ENCODE peak calls at places on chromosomes 5 and 9, in nine cellular contexts. One of them, this sample, is unnamed.

GRCh38 chr5:150593996-150594395 is 46.5 kb upstream of the SYNPO start:
- DNase-seq in esophagus squamous epithelium: no peak
- DNase-seq in ovary: peak; percentile 43
- DNase-seq in breast epithelium: no peak
- DNase-seq in heart left ventricle: no peak
- DNase-seq in endothelial cell of umbilical vein: no peak
- DNase-seq in IMR-90: no peak
- DNase-seq in testis: no peak
- DNase-seq in Peyer's patch: peak; percentile 44
- DNase-seq in this sample: no peak

GRCh38 chr9:131951155-131951554 is 128.5 kb downstream of the MED27 start:
- DNase-seq in testis: no peak
- DNase-seq in ovary: no peak
- DNase-seq in esophagus squamous epithelium: no peak
- DNase-seq in endothelial cell of umbilical vein: no peak
- DNase-seq in heart left ventricle: no peak
- DNase-seq in breast epithelium: no peak
- DNase-seq in Peyer's patch: no peak
- DNase-seq in IMR-90: no peak
- DNase-seq in this sample: no peak

GRCh38 chr5:146607663-146608315 is 91.8 kb upstream of the GPR151 start:
- DNase-seq in esophagus squamous epithelium: no peak
- DNase-seq in endothelial cell of umbilical vein: no peak
- DNase-seq in IMR-90: no peak
- DNase-seq in Peyer's patch: no peak
- DNase-seq in breast epithelium: no peak
- DNase-seq in heart left ventricle: no peak
- DNase-seq in testis: no peak
- DNase-seq in ovary: no peak
- DNase-seq in this sample: no peak

GRCh38 chr5:88236866-88237642 is 31.6 kb downstream of the TMEM161B start:
- DNase-seq in breast epithelium: no peak
- DNase-seq in IMR-90: peak; percentile 58
- DNase-seq in Peyer's patch: no peak
- DNase-seq in testis: no peak
- DNase-seq in esophagus squamous epithelium: no peak
- DNase-seq in ovary: no peak
- DNase-seq in endothelial cell of umbilical vein: no peak
- DNase-seq in heart left ventricle: no peak
- DNase-seq in this sample: no peak

GRCh38 chr5:116724971-116725370 is 150.3 kb upstream of the SEMA6A start:
- DNase-seq in heart left ventricle: no peak
- DNase-seq in esophagus squamous epithelium: no peak
- DNase-seq in ovary: no peak
- DNase-seq in endothelial cell of umbilical vein: no peak
- DNase-seq in Peyer's patch: no peak
- DNase-seq in IMR-90: no peak
- DNase-seq in testis: no peak
- DNase-seq in breast epithelium: no peak
- DNase-seq in this sample: no peak

GRCh38 chr5:162852145-162852544 is 585.2 kb upstream of the CCNG1 start:
- DNase-seq in endothelial cell of umbilical vein: no peak
- DNase-seq in esophagus squamous epithelium: no peak
- DNase-seq in IMR-90: no peak
- DNase-seq in ovary: no peak
- DNase-seq in breast epithelium: no peak
- DNase-seq in testis: no peak
- DNase-seq in Peyer's patch: no peak
- DNase-seq in heart left ventricle: no peak
- DNase-seq in this sample: no peak

GRCh38 chr5:96388186-96388585 is 44.9 kb downstream of the PCSK1 start:
- DNase-seq in esophagus squamous epithelium: no peak
- DNase-seq in testis: no peak
- DNase-seq in IMR-90: peak; percentile 42
- DNase-seq in Peyer's patch: no peak
- DNase-seq in endothelial cell of umbilical vein: no peak
- DNase-seq in ovary: no peak
- DNase-seq in heart left ventricle: no peak
- DNase-seq in breast epithelium: no peak
- DNase-seq in this sample: no peak

GRCh38 chr9:69054989-69055388 is 19.4 kb downstream of the FXN start:
- DNase-seq in ovary: no peak
- DNase-seq in testis: no peak
- DNase-seq in IMR-90: no peak
- DNase-seq in Peyer's patch: no peak
- DNase-seq in breast epithelium: no peak
- DNase-seq in heart left ventricle: no peak
- DNase-seq in esophagus squamous epithelium: no peak
- DNase-seq in endothelial cell of umbilical vein: no peak
- DNase-seq in this sample: no peak

GRCh38 chr9:135524130-135524861 is 3.1 kb downstream of the LCN1 start:
- DNase-seq in IMR-90: no peak
- DNase-seq in heart left ventricle: no peak
- DNase-seq in testis: no peak
- DNase-seq in endothelial cell of umbilical vein: no peak
- DNase-seq in ovary: no peak
- DNase-seq in breast epithelium: peak; percentile 43
- DNase-seq in Peyer's patch: no peak
- DNase-seq in esophagus squamous epithelium: no peak
- DNase-seq in this sample: no peak

GRCh38 chr9:129336130-129336528 is 158.1 kb upstream of the IER5L start:
- DNase-seq in esophagus squamous epithelium: no peak
- DNase-seq in ovary: no peak
- DNase-seq in breast epithelium: no peak
- DNase-seq in endothelial cell of umbilical vein: no peak
- DNase-seq in testis: no peak
- DNase-seq in heart left ventricle: no peak
- DNase-seq in Peyer's patch: no peak
- DNase-seq in IMR-90: peak; percentile 46
- DNase-seq in this sample: no peak

GRCh38 chr9:89662718-89663246 is 58.0 kb downstream of the GADD45G start:
- DNase-seq in heart left ventricle: no peak
- DNase-seq in esophagus squamous epithelium: no peak
- DNase-seq in Peyer's patch: peak; percentile 48
- DNase-seq in ovary: no peak
- DNase-seq in endothelial cell of umbilical vein: no peak
- DNase-seq in breast epithelium: no peak
- DNase-seq in testis: no peak
- DNase-seq in IMR-90: no peak
- DNase-seq in this sample: no peak

GRCh38 chr9:89661391-89661949 is 56.7 kb downstream of the GADD45G start:
- DNase-seq in heart left ventricle: no peak
- DNase-seq in testis: peak; percentile 61
- DNase-seq in endothelial cell of umbilical vein: no peak
- DNase-seq in breast epithelium: no peak
- DNase-seq in ovary: no peak
- DNase-seq in Peyer's patch: peak; percentile 66
- DNase-seq in esophagus squamous epithelium: no peak
- DNase-seq in IMR-90: no peak
- DNase-seq in this sample: no peak

GRCh38 chr9:89663264-89663970 is 58.6 kb downstream of the GADD45G start:
- DNase-seq in heart left ventricle: no peak
- DNase-seq in ovary: no peak
- DNase-seq in IMR-90: no peak
- DNase-seq in testis: no peak
- DNase-seq in Peyer's patch: peak; percentile 49
- DNase-seq in breast epithelium: no peak
- DNase-seq in endothelial cell of umbilical vein: no peak
- DNase-seq in esophagus squamous epithelium: no peak
- DNase-seq in this sample: no peak

GRCh38 chr9:89660286-89660685 is 55.5 kb downstream of the GADD45G start:
- DNase-seq in IMR-90: no peak
- DNase-seq in endothelial cell of umbilical vein: no peak
- DNase-seq in ovary: no peak
- DNase-seq in testis: no peak
- DNase-seq in heart left ventricle: no peak
- DNase-seq in Peyer's patch: peak; percentile 32
- DNase-seq in esophagus squamous epithelium: no peak
- DNase-seq in breast epithelium: no peak
- DNase-seq in this sample: no peak

DNA sequence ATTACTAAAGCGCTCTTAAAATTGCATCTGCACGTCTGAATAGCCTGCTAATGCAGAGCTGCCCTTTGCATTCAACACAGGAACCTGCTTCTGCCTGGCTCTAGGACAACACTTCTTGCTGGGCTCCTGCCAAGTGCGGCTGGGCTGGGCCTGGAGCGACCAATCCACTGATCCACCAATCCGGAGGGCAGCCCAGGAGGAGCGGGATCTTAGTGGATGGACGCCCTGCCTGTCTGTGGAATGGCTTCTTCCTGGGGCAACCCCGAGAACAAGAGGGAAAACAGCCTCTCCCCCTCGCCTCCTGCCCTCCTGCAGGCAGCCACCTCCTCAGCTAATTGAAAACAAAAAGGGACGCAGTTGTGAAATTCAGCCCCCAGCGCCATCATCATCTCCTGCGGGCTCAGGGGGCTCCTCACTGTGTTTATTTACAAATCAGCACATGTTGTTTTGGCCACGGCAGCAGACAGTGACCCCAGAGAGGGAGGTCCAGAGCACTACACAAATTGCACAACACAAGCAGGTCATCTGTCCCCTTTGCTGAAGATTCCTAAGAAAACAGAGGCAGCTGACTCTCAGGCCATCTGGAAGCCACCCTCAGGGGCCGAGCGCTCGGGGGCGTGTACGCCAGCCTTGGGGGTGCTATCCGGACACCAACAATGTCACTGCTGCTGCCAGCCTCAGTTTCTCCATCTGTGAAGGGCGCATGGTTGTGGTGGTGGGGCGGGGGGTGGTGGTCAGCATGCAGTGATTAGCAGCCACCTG is 57.3 kb downstream of the GADD45G start:
- DNase-seq in esophagus squamous epithelium: no peak
- DNase-seq in ovary: peak; percentile 99
- DNase-seq in breast epithelium: peak; percentile 99
- DNase-seq in testis: peak; percentile 99
- DNase-seq in heart left ventricle: peak; percentile 98
- DNase-seq in Peyer's patch: peak; percentile 98
- DNase-seq in endothelial cell of umbilical vein: peak; percentile 98
- DNase-seq in IMR-90: peak; percentile 86
- DNase-seq in this sample: no peak
- TF ChIP-seq POLR2A in esophagus squamous epithelium: no peak
- TF ChIP-seq POLR2A in ovary: no peak
- TF ChIP-seq POLR2A in breast epithelium: no peak
- TF ChIP-seq POLR2A in testis: no peak
- TF ChIP-seq POLR2A in heart left ventricle: no peak
- TF ChIP-seq POLR2A in Peyer's patch: peak; percentile 35
- TF ChIP-seq POLR2A in endothelial cell of umbilical vein: no peak
- TF ChIP-seq POLR2A in IMR-90: no peak
- TF ChIP-seq POLR2A in this sample: no peak

GRCh38 chr5:59893436-59894227 is at the start of gene PDE4D:
- DNase-seq in breast epithelium: peak; percentile 55
- DNase-seq in ovary: peak; percentile 39
- DNase-seq in endothelial cell of umbilical vein: peak; percentile 49
- DNase-seq in testis: peak; percentile 68
- DNase-seq in esophagus squamous epithelium: no peak
- DNase-seq in IMR-90: peak; percentile 38
- DNase-seq in Peyer's patch: peak; percentile 51
- DNase-seq in heart left ventricle: peak; percentile 35
- DNase-seq in this sample: no peak
- H3K4me3 ChIP-seq in breast epithelium: peak within 1 kb of the TSS; percentile 26
- H3K4me3 ChIP-seq in ovary: no peak within 1 kb of the TSS
- H3K4me3 ChIP-seq in endothelial cell of umbilical vein: no peak within 1 kb of the TSS
- H3K4me3 ChIP-seq in testis: peak within 1 kb of the TSS; percentile 18
- H3K4me3 ChIP-seq in esophagus squamous epithelium: peak within 1 kb of the TSS; percentile 35
- H3K4me3 ChIP-seq in IMR-90: no peak within 1 kb of the TSS
- H3K4me3 ChIP-seq in Peyer's patch: peak within 1 kb of the TSS; percentile 35
- H3K4me3 ChIP-seq in heart left ventricle: no peak within 1 kb of the TSS
- H3K4me3 ChIP-seq in this sample: peak within 1 kb of the TSS; percentile 5

DNA sequence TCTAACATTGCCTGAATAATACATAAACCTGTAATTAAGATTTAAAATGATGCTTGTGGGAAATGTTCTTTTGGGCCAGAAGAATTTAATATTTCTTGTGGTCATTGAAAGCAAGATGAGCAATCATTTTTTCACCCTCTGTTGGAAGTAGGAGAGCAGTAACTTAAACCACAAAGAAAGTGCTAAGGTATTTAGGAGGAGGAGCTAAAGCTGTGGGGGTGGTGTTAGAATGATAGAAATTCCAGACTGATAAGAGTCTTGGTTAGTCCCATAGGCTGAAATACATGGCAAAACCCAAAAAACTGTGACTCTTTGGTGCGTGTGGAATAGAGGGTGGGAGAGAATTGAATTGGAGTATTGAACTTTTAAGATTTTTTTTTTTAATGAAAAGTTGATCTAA is 247.0 kb downstream of the YTHDC2 start:
- DNase-seq in ovary: no peak
- DNase-seq in endothelial cell of umbilical vein: no peak
- DNase-seq in breast epithelium: no peak
- DNase-seq in IMR-90: no peak
- DNase-seq in testis: no peak
- DNase-seq in esophagus squamous epithelium: no peak
- DNase-seq in heart left ventricle: no peak
- DNase-seq in Peyer's patch: no peak
- DNase-seq in this sample: no peak
- H3K9me3 ChIP-seq in ovary: no peaks in the 10 kb centered on the region
- H3K9me3 ChIP-seq in endothelial cell of umbilical vein: no peaks in the 10 kb centered on the region
- H3K9me3 ChIP-seq in breast epithelium: no peaks in the 10 kb centered on the region
- H3K9me3 ChIP-seq in IMR-90: no peaks in the 10 kb centered on the region
- H3K9me3 ChIP-seq in testis: no peaks in the 10 kb centered on the region
- H3K9me3 ChIP-seq in esophagus squamous epithelium: no peaks in the 10 kb centered on the region
- H3K9me3 ChIP-seq in heart left ventricle: no peaks in the 10 kb centered on the region
- H3K9me3 ChIP-seq in Peyer's patch: no peaks in the 10 kb centered on the region
- H3K9me3 ChIP-seq in this sample: no peaks in the 10 kb centered on the region

DNA sequence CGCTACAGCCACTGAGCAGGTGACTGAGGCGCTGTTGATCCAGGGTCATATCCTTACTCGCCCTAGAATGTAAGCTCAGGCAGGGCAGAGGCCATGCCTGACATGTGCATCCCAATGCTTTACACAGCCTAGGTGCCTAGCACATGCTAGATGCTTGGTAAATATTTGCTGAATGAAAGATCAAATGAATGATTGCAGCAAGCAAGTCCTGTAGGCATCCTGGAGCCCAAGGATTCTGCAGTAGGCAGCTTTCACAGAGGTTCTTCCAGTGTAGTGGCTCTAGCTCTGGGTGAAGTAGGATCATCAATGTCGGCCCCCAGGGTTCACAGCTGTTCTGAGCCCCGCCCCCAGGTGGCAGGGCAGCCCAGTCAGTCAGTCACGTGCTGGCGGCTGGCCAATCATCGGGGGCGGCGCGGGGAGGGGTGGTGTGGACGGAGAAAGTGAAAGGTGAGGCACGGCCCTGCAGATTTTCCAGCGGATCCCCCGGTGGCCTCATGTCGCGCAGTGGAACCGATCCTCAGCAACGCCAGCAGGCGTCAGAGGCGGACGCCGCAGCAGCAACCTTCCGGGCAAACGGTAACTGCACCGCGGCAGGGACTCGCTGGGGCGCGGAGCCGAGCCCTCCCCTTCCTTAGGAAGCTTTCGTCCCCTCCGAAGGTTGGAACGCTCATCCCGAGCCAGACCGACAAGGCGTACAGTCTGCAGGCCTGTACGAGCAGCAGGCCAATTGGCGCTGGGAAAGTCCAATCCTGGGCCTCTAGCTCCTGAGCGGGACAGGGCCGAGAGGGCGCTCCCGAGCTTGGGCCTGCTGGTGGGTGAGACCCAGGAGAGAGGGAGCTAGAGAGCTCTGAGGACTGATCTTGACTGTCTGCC is at the start of gene GALT:
- DNase-seq in ovary: peak; percentile 96
- DNase-seq in endothelial cell of umbilical vein: peak; percentile 88
- DNase-seq in IMR-90: peak; percentile 77
- DNase-seq in heart left ventricle: peak; percentile 96
- DNase-seq in breast epithelium: peak; percentile 91
- DNase-seq in esophagus squamous epithelium: peak; percentile 68
- DNase-seq in testis: peak; percentile 96
- DNase-seq in Peyer's patch: peak; percentile 99
- DNase-seq in this sample: no peak
- TF ChIP-seq POLR2A in ovary: no peak
- TF ChIP-seq POLR2A in endothelial cell of umbilical vein: peak; percentile 51
- TF ChIP-seq POLR2A in IMR-90: no peak
- TF ChIP-seq POLR2A in heart left ventricle: no peak
- TF ChIP-seq POLR2A in breast epithelium: no peak
- TF ChIP-seq POLR2A in esophagus squamous epithelium: peak; percentile 23
- TF ChIP-seq POLR2A in testis: no peak
- TF ChIP-seq POLR2A in Peyer's patch: peak; percentile 65
- TF ChIP-seq POLR2A in this sample: peak; percentile 19

This sample was measured in vagina.